ENCODE peak calls at places on chromosomes 11 and 22, in ten cellular contexts. X is activated CD4-positive, alpha-beta T cell treated with anti-CD3 and anti-CD28 coated beads, Interleukin-2, amount 10 ng/mL, durations not matched to agents 7 days and 5 days; Y is naive B cell; C is tibial nerve; J is iris pigment epithelial cell; U is DND-41; P is AG10803; E is activated T-cell treated with anti-CD3 and anti-CD28 coated beads for 1 hour; Z is progenitor cell of endocrine pancreas; D is astrocyte of the spinal cord. Q is an unnamed sample.

GRCh38 chr11:17635551-17635938 is 83.8 kb upstream of the MYOD1 start:
- DNase-seq in Y (no peak), J (no peak), P (no peak), Z (no peak), X (no peak), E (no peak), U (no peak), C (no peak), D (no peak), Q (no peak)

GRCh38 chr11:118928870-118929495 is 3.3 kb upstream of the BCL9L start:
- DNase-seq in E (no peak), J (peak), Z (no peak), X (peak), Y (no peak), D (peak), U (peak), P (peak), C (no peak), Q (no peak)

GRCh38 chr11:16047073-16047472 is 309.3 kb downstream of the SOX6 start:
- DNase-seq in Z (no peak), D (no peak), J (no peak), C (no peak), Y (no peak), U (no peak), E (no peak), X (no peak), P (no peak), Q (no peak)

GRCh38 chr11:10506013-10506370 is 35.0 kb downstream of the RNF141 start:
- DNase-seq in E (no peak), J (no peak), C (no peak), U (no peak), X (no peak), D (no peak), Z (no peak), Y (no peak), P (no peak), Q (no peak)

GRCh38 chr11:10856689-10857603 is 907 bp downstream of the ZBED5 start:
- DNase-seq in C (peak), P (peak), D (peak), Y (no peak), J (peak), U (no peak), Z (no peak), E (no peak), X (peak), Q (peak)

GRCh38 chr11:83027794-83028193 is 43.9 kb downstream of the RAB30 start:
- DNase-seq in C (no peak), E (no peak), Z (no peak), Y (no peak), P (no peak), X (no peak), U (no peak), J (no peak), D (no peak), Q (no peak)

GRCh38 chr11:89583580-89583979 is 92.4 kb upstream of the NOX4 start:
- DNase-seq in X (no peak), E (no peak), C (no peak), U (no peak), J (no peak), P (no peak), D (no peak), Y (no peak), Z (no peak), Q (no peak)

GRCh38 chr22:32712644-32713355 is 88.7 kb upstream of the TIMP3 start:
- DNase-seq in P (no peak), Z (no peak), U (no peak), E (no peak), X (no peak), J (no peak), D (no peak), C (no peak), Y (no peak), Q (peak)

GRCh38 chr11:109698237-109698636 is 276.2 kb downstream of the C11orf87 start:
- DNase-seq in C (no peak), U (no peak), P (no peak), Y (no peak), E (no peak), J (no peak), Z (no peak), D (no peak), X (no peak), Q (no peak)

GRCh38 chr11:62601114-62601363 is 626 bp downstream of the MTA2 start:
- DNase-seq in P (peak), Y (no peak), Z (no peak), J (peak), E (peak), D (no peak), C (no peak), X (peak), U (peak), Q (no peak)

GRCh38 chr11:75440960-75441803 is 8.2 kb upstream of the KLHL35 start:
- DNase-seq in Z (no peak), U (no peak), P (no peak), D (no peak), Y (no peak), X (no peak), E (no peak), C (no peak), J (no peak), Q (no peak)

GRCh38 chr22:23376256-23376655 is 195.9 kb downstream of the BCR start:
- DNase-seq in C (no peak), P (no peak), E (no peak), Z (no peak), U (peak), D (no peak), Y (no peak), X (peak), J (peak), Q (peak)

GRCh38 chr11:116601734-116602636 is 170.8 kb downstream of the BUD13 start:
- DNase-seq in X (no peak), P (peak), Z (no peak), E (no peak), D (no peak), J (no peak), Y (no peak), C (no peak), U (peak), Q (no peak)

GRCh38 chr11:107704432-107704831 is 7.4 kb downstream of the SLN start:
- DNase-seq in E (no peak), Y (no peak), D (peak), P (peak), J (peak), Z (no peak), U (no peak), C (no peak), X (no peak), Q (peak)

GRCh38 chr22:21718492-21718891 is 17.1 kb downstream of the YPEL1 start:
- DNase-seq in D (no peak), U (no peak), X (no peak), Z (no peak), Y (no peak), E (no peak), J (no peak), P (no peak), C (no peak), Q (no peak)

GRCh38 chr11:116776522-116776984 is 3.8 kb upstream of the BUD13 start:
- DNase-seq in Y (no peak), P (no peak), U (no peak), E (no peak), J (no peak), Z (no peak), X (no peak), D (no peak), C (no peak), Q (no peak)

GRCh38 chr22:24159650-24160049 is 21.6 kb upstream of the SUSD2 start:
- DNase-seq in Z (no peak), U (no peak), D (no peak), Y (no peak), J (no peak), P (no peak), E (no peak), X (no peak), C (no peak), Q (no peak)

GRCh38 chr11:119481667-119482400 is 58.9 kb upstream of the THY1 start:
- DNase-seq in C (no peak), E (no peak), Z (no peak), D (no peak), Y (no peak), U (no peak), X (no peak), P (no peak), J (no peak), Q (no peak)

GRCh38 chr11:121071456-121072236 is 29.4 kb upstream of the TECTA start:
- DNase-seq in J (no peak), U (no peak), X (no peak), P (no peak), E (no peak), D (no peak), Z (no peak), C (no peak), Y (no peak), Q (no peak)

GRCh38 chr22:19133561-19133960 is 2.5 kb downstream of the TSSK2 start:
- DNase-seq in Z (no peak), C (no peak), X (no peak), P (no peak), J (no peak), U (no peak), Y (no peak), D (no peak), E (no peak), Q (no peak)

Q was measured in HFFc6.